ENCODE peak calls at places on chromosomes 3 and 15, in five cellular contexts. Q is bronchial epithelial cell, S is GM10248, M is AG04450, T is AG09319. X is an unnamed sample.

GRCh38 chr3:4107430-4107829 is 195.7 kb upstream of the SETMAR start:
- DNase-seq in Q (no peak), S (no peak), M (no peak), T (no peak), X (no peak)

GRCh38 chr15:90497912-90498311 is 31.8 kb upstream of the CRTC3 start:
- DNase-seq in Q (peak), S (no peak), M (no peak), T (no peak), X (no peak)

GRCh38 chr3:153291052-153291689 is 129.1 kb downstream of the RAP2B start:
- DNase-seq in Q (peak), S (peak), M (no peak), T (no peak), X (no peak)

GRCh38 chr3:15164356-15164755 is 41.7 kb upstream of the CAPN7 start:
- DNase-seq in Q (no peak), S (no peak), M (no peak), T (peak), X (no peak)

GRCh38 chr15:56286213-56286612 is 42.5 kb upstream of the RFX7 start:
- DNase-seq in Q (no peak), S (no peak), M (no peak), T (no peak), X (no peak)

GRCh38 chr3:14403636-14404395 is 1.4 kb downstream of the SLC6A6 start:
- DNase-seq in Q (no peak), S (no peak), M (no peak), T (no peak), X (no peak)

GRCh38 chr3:174957581-174958001 is 98.5 kb downstream of the NAALADL2 start:
- DNase-seq in Q (peak), S (no peak), M (no peak), T (peak), X (no peak)

GRCh38 chr15:26028086-26028740 is 165.1 kb upstream of the ATP10A start:
- DNase-seq in Q (no peak), S (no peak), M (no peak), T (no peak), X (no peak)

GRCh38 chr3:147654827-147655226 is 245.7 kb downstream of the ZIC1 start:
- DNase-seq in Q (no peak), S (no peak), M (no peak), T (no peak), X (no peak)

GRCh38 chr15:84634228-84634837 is 19.8 kb downstream of the WDR73 start:
- DNase-seq in Q (peak), S (no peak), M (no peak), T (no peak), X (no peak)

GRCh38 chr3:133301194-133301593 is 98.7 kb upstream of the BFSP2 start:
- DNase-seq in Q (peak), S (no peak), M (peak), T (peak), X (peak)

GRCh38 chr3:160695906-160696305 is 18.9 kb downstream of the ARL14 start:
- DNase-seq in Q (no peak), S (no peak), M (no peak), T (peak), X (no peak)

GRCh38 chr3:33331414-33331813 is 54.2 kb downstream of the FBXL2 start:
- DNase-seq in Q (no peak), S (no peak), M (no peak), T (peak), X (no peak)

GRCh38 chr3:186208328-186208989 is 99.6 kb upstream of the ETV5 start:
- DNase-seq in Q (no peak), S (no peak), M (no peak), T (no peak), X (no peak)

GRCh38 chr3:134389865-134390264 is 15.6 kb upstream of the AMOTL2 start:
- DNase-seq in Q (no peak), S (no peak), M (no peak), T (no peak), X (no peak)

GRCh38 chr3:37053753-37054152 is 60.4 kb downstream of the MLH1 start:
- DNase-seq in Q (no peak), S (no peak), M (no peak), T (no peak), X (no peak)

GRCh38 chr15:39918688-39919385 is 1.2 kb downstream of the GPR176 start:
- DNase-seq in Q (peak), S (no peak), M (no peak), T (peak), X (peak)

GRCh38 chr3:102006812-102007485 is 157.6 kb downstream of the NFKBIZ start:
- DNase-seq in Q (peak), S (no peak), M (peak), T (peak), X (peak)

GRCh38 chr15:66599536-66600239 is 33.9 kb upstream of the LCTL start:
- DNase-seq in Q (no peak), S (no peak), M (no peak), T (no peak), X (no peak)

GRCh38 chr3:127383656-127384179 is 95.9 kb upstream of the PRR20G start:
- DNase-seq in Q (no peak), S (no peak), M (no peak), T (no peak), X (no peak)

GRCh38 chr3:144760831-144761230 is 789.2 kb downstream of the DIPK2A start:
- DNase-seq in Q (peak), S (no peak), M (no peak), T (no peak), X (no peak)

GRCh38 chr15:98658831-98659699 is 10.7 kb downstream of the IGF1R start:
- DNase-seq in Q (peak), S (peak), M (no peak), T (no peak), X (no peak)

GRCh38 chr3:8713901-8714759 is 19.5 kb upstream of the CAV3 start:
- DNase-seq in Q (no peak), S (no peak), M (no peak), T (no peak), X (no peak)

GRCh38 chr3:65045138-65045537 is 357.3 kb upstream of the ADAMTS9 start:
- DNase-seq in Q (no peak), S (no peak), M (no peak), T (no peak), X (no peak)

GRCh38 chr3:59321881-59322540 is 272.2 kb upstream of the CFAP20DC start:
- DNase-seq in Q (peak), S (no peak), M (no peak), T (peak), X (peak)

GRCh38 chr3:133887951-133888703 is 7.6 kb downstream of the RAB6B start:
- DNase-seq in Q (no peak), S (peak), M (no peak), T (no peak), X (no peak)

GRCh38 chr3:61315874-61316273 is 64.6 kb upstream of the FHIT start:
- DNase-seq in Q (peak), S (no peak), M (no peak), T (no peak), X (no peak)

GRCh38 chr15:42796955-42797779 is 60.2 kb upstream of the CDAN1 start:
- DNase-seq in Q (peak), S (no peak), M (no peak), T (no peak), X (no peak)

GRCh38 chr15:73700041-73700842 is 16.1 kb downstream of the CD276 start:
- DNase-seq in Q (peak), S (peak), M (peak), T (peak), X (peak)

GRCh38 chr3:130934442-130935089 is 40.7 kb downstream of the ATP2C1 start:
- DNase-seq in Q (no peak), S (no peak), M (no peak), T (no peak), X (no peak)

GRCh38 chr3:138940446-138940845 is 6.5 kb downstream of the FOXL2 start:
- DNase-seq in Q (no peak), S (no peak), M (no peak), T (no peak), X (no peak)

GRCh38 chr3:143975549-143976152 is 4.0 kb downstream of the DIPK2A start:
- DNase-seq in Q (peak), S (no peak), M (peak), T (no peak), X (no peak)

GRCh38 chr15:89707577-89707976 is 17.0 kb downstream of the WDR93 start:
- DNase-seq in Q (peak), S (no peak), M (no peak), T (no peak), X (no peak)

GRCh38 chr3:123634149-123635051 is 49.5 kb upstream of the HACD2 start:
- DNase-seq in Q (no peak), S (no peak), M (no peak), T (no peak), X (no peak)

GRCh38 chr15:38864827-38865604 is 300.4 kb upstream of the RASGRP1 start:
- DNase-seq in Q (no peak), S (no peak), M (peak), T (peak), X (no peak)

GRCh38 chr3:61927332-61927731 is 366.0 kb downstream of the PTPRG start:
- DNase-seq in Q (no peak), S (no peak), M (peak), T (peak), X (no peak)

X was measured in kidney epithelial cell.